ENCODE peak calls at places on chromosomes 16 and 17, in seven cellular contexts. One of them, this sample, is unnamed.
A peak's percentile ranks its signal among the peaks of the same experiment; 100 is the strongest.

GRCh38 chr17:83062818-83063671 is 16.4 kb upstream of the METRNL start:
- DNase-seq in pancreas: no peak
- DNase-seq in prostate gland: no peak
- DNase-seq in brain microvascular endothelial cell: no peak
- DNase-seq in heart right ventricle: peak; percentile 2
- DNase-seq in thyroid gland: no peak
- DNase-seq in HFF-Myc: no peak
- DNase-seq in this sample: no peak

GRCh38 chr17:41976142-41976768 is 9.7 kb downstream of the CNP start:
- DNase-seq in pancreas: no peak
- DNase-seq in HFF-Myc: no peak
- DNase-seq in brain microvascular endothelial cell: no peak
- DNase-seq in prostate gland: peak; percentile 60
- DNase-seq in heart right ventricle: no peak
- DNase-seq in thyroid gland: peak; percentile 37
- DNase-seq in this sample: no peak

GRCh38 chr16:84340305-84341040 is 27.9 kb upstream of the ATP2C2 start:
- DNase-seq in thyroid gland: no peak
- DNase-seq in heart right ventricle: no peak
- DNase-seq in prostate gland: peak; percentile 89
- DNase-seq in HFF-Myc: no peak
- DNase-seq in brain microvascular endothelial cell: no peak
- DNase-seq in pancreas: no peak
- DNase-seq in this sample: no peak

GRCh38 chr16:88695218-88695617 is 8.9 kb upstream of the SNAI3 start:
- DNase-seq in thyroid gland: no peak
- DNase-seq in HFF-Myc: no peak
- DNase-seq in pancreas: no peak
- DNase-seq in brain microvascular endothelial cell: no peak
- DNase-seq in prostate gland: no peak
- DNase-seq in heart right ventricle: no peak
- DNase-seq in this sample: no peak

GRCh38 chr17:58097384-58098088 is 14.3 kb downstream of the DYNLL2 start:
- DNase-seq in pancreas: no peak
- DNase-seq in brain microvascular endothelial cell: no peak
- DNase-seq in HFF-Myc: no peak
- DNase-seq in prostate gland: no peak
- DNase-seq in thyroid gland: no peak
- DNase-seq in heart right ventricle: no peak
- DNase-seq in this sample: no peak

GRCh38 chr17:16926061-16926511 is 45.8 kb downstream of the TNFRSF13B start:
- DNase-seq in HFF-Myc: no peak
- DNase-seq in pancreas: no peak
- DNase-seq in prostate gland: no peak
- DNase-seq in brain microvascular endothelial cell: no peak
- DNase-seq in heart right ventricle: no peak
- DNase-seq in thyroid gland: no peak
- DNase-seq in this sample: no peak

GRCh38 chr17:61139219-61139618 is 260.4 kb upstream of the TBX2 start:
- DNase-seq in brain microvascular endothelial cell: peak; percentile 68
- DNase-seq in heart right ventricle: no peak
- DNase-seq in prostate gland: no peak
- DNase-seq in HFF-Myc: peak; percentile 74
- DNase-seq in thyroid gland: no peak
- DNase-seq in pancreas: no peak
- DNase-seq in this sample: no peak

GRCh38 chr16:67853670-67854069 is 6.2 kb upstream of the CENPT start:
- DNase-seq in brain microvascular endothelial cell: no peak
- DNase-seq in thyroid gland: no peak
- DNase-seq in heart right ventricle: no peak
- DNase-seq in HFF-Myc: no peak
- DNase-seq in prostate gland: no peak
- DNase-seq in pancreas: no peak
- DNase-seq in this sample: no peak

GRCh38 chr16:57042157-57043111 is 49.9 kb upstream of the CPNE2 start:
- DNase-seq in heart right ventricle: no peak
- DNase-seq in prostate gland: no peak
- DNase-seq in pancreas: no peak
- DNase-seq in brain microvascular endothelial cell: no peak
- DNase-seq in thyroid gland: no peak
- DNase-seq in HFF-Myc: no peak
- DNase-seq in this sample: no peak

GRCh38 chr16:12228607-12229499 is 252.3 kb downstream of the SNX29 start:
- DNase-seq in heart right ventricle: peak; percentile 29
- DNase-seq in brain microvascular endothelial cell: peak; percentile 57
- DNase-seq in HFF-Myc: peak; percentile 72
- DNase-seq in prostate gland: peak; percentile 5
- DNase-seq in thyroid gland: peak; percentile 73
- DNase-seq in pancreas: no peak
- DNase-seq in this sample: peak; percentile 58

GRCh38 chr17:77449908-77450741 is 309.4 kb downstream of the SEC14L1 start:
- DNase-seq in brain microvascular endothelial cell: peak; percentile 71
- DNase-seq in HFF-Myc: no peak
- DNase-seq in pancreas: peak; percentile 33
- DNase-seq in heart right ventricle: peak; percentile 83
- DNase-seq in prostate gland: peak; percentile 73
- DNase-seq in thyroid gland: peak; percentile 78
- DNase-seq in this sample: peak; percentile 74

GRCh38 chr16:85624646-85625045 is 11.5 kb downstream of the GSE1 start:
- DNase-seq in heart right ventricle: no peak
- DNase-seq in thyroid gland: no peak
- DNase-seq in brain microvascular endothelial cell: no peak
- DNase-seq in HFF-Myc: no peak
- DNase-seq in pancreas: no peak
- DNase-seq in prostate gland: no peak
- DNase-seq in this sample: no peak

GRCh38 chr17:49972486-49973270 is 3.7 kb downstream of the DLX4 start:
- DNase-seq in prostate gland: no peak
- DNase-seq in heart right ventricle: no peak
- DNase-seq in brain microvascular endothelial cell: no peak
- DNase-seq in thyroid gland: no peak
- DNase-seq in pancreas: no peak
- DNase-seq in HFF-Myc: no peak
- DNase-seq in this sample: no peak

GRCh38 chr16:83953796-83954576 is 946 bp downstream of the OSGIN1 start:
- DNase-seq in heart right ventricle: no peak
- DNase-seq in thyroid gland: peak; percentile 45
- DNase-seq in brain microvascular endothelial cell: peak; percentile 20
- DNase-seq in prostate gland: peak; percentile 49
- DNase-seq in pancreas: no peak
- DNase-seq in HFF-Myc: no peak
- DNase-seq in this sample: no peak

GRCh38 chr17:13743906-13744305 is 142.2 kb upstream of the HS3ST3A1 start:
- DNase-seq in prostate gland: no peak
- DNase-seq in HFF-Myc: no peak
- DNase-seq in brain microvascular endothelial cell: no peak
- DNase-seq in heart right ventricle: no peak
- DNase-seq in thyroid gland: no peak
- DNase-seq in pancreas: no peak
- DNase-seq in this sample: no peak

GRCh38 chr17:65041518-65041917 is 15.0 kb downstream of the GNA13 start:
- DNase-seq in brain microvascular endothelial cell: no peak
- DNase-seq in thyroid gland: no peak
- DNase-seq in heart right ventricle: no peak
- DNase-seq in prostate gland: no peak
- DNase-seq in pancreas: no peak
- DNase-seq in HFF-Myc: no peak
- DNase-seq in this sample: no peak

DNA sequence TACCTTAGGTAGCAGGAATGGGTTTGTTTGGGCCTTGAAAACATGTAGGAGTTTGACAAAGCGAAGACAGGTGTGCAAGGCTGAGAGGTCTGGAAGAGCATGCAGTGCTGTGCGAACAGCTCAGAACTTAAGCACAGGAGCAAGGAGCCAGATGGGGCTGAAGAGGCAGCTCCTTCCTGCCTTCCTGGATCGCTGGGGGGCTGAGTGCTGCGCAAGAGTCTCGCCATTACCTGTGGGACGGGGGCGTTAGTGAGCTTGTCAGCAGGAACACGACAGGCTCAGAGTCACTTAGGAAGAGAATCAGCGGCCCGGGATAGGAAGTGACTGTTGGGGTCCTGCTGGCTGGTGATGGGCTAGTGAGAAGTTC is 464 bp upstream of the MRM1 start:
- DNase-seq in HFF-Myc: no peak
- DNase-seq in prostate gland: no peak
- DNase-seq in heart right ventricle: no peak
- DNase-seq in brain microvascular endothelial cell: no peak
- DNase-seq in thyroid gland: no peak
- DNase-seq in pancreas: no peak
- DNase-seq in this sample: no peak
- TF ChIP-seq CTCF in HFF-Myc: no peak
- TF ChIP-seq CTCF in prostate gland: no peak
- TF ChIP-seq CTCF in heart right ventricle: no peak
- TF ChIP-seq CTCF in brain microvascular endothelial cell: no peak
- TF ChIP-seq CTCF in thyroid gland: no peak
- TF ChIP-seq CTCF in pancreas: no peak
- TF ChIP-seq CTCF in this sample: no peak

GRCh38 chr17:39664581-39665561 is at the start of gene TCAP:
- DNase-seq in HFF-Myc: no peak
- DNase-seq in brain microvascular endothelial cell: no peak
- DNase-seq in thyroid gland: no peak
- DNase-seq in pancreas: no peak
- DNase-seq in heart right ventricle: peak; percentile 75
- DNase-seq in prostate gland: no peak
- DNase-seq in this sample: no peak

GRCh38 chr17:39667262-39668140 is 752 bp upstream of the PNMT start:
- DNase-seq in prostate gland: no peak
- DNase-seq in brain microvascular endothelial cell: no peak
- DNase-seq in thyroid gland: peak; percentile 48
- DNase-seq in HFF-Myc: no peak
- DNase-seq in pancreas: no peak
- DNase-seq in heart right ventricle: no peak
- DNase-seq in this sample: no peak

GRCh38 chr17:39666231-39666600 is 1.1 kb downstream of the TCAP start:
- DNase-seq in pancreas: no peak
- DNase-seq in brain microvascular endothelial cell: no peak
- DNase-seq in heart right ventricle: no peak
- DNase-seq in prostate gland: no peak
- DNase-seq in HFF-Myc: no peak
- DNase-seq in thyroid gland: no peak
- DNase-seq in this sample: no peak

GRCh38 chr17:39666601-39667261 is 1.5 kb upstream of the PNMT start:
- DNase-seq in pancreas: no peak
- DNase-seq in brain microvascular endothelial cell: no peak
- DNase-seq in prostate gland: no peak
- DNase-seq in HFF-Myc: no peak
- DNase-seq in thyroid gland: no peak
- DNase-seq in heart right ventricle: peak; percentile 79
- DNase-seq in this sample: no peak

GRCh38 chr17:39665642-39666221 is 583 bp downstream of the TCAP start:
- DNase-seq in heart right ventricle: no peak
- DNase-seq in HFF-Myc: no peak
- DNase-seq in pancreas: no peak
- DNase-seq in brain microvascular endothelial cell: no peak
- DNase-seq in prostate gland: no peak
- DNase-seq in thyroid gland: no peak
- DNase-seq in this sample: no peak
- TF ChIP-seq CTCF in heart right ventricle: no peak
- TF ChIP-seq CTCF in HFF-Myc: no peak
- TF ChIP-seq CTCF in pancreas: no peak
- TF ChIP-seq CTCF in brain microvascular endothelial cell: peak; percentile 37
- TF ChIP-seq CTCF in prostate gland: no peak
- TF ChIP-seq CTCF in thyroid gland: no peak
- TF ChIP-seq CTCF in this sample: no peak

GRCh38 chr17:48604770-48605329 is at the start of gene HOXB6:
- DNase-seq in prostate gland: no peak
- DNase-seq in heart right ventricle: no peak
- DNase-seq in pancreas: no peak
- DNase-seq in thyroid gland: no peak
- DNase-seq in brain microvascular endothelial cell: no peak
- DNase-seq in HFF-Myc: no peak
- DNase-seq in this sample: no peak
- TF ChIP-seq CTCF in prostate gland: no peak
- TF ChIP-seq CTCF in heart right ventricle: no peak
- TF ChIP-seq CTCF in pancreas: no peak
- TF ChIP-seq CTCF in thyroid gland: no peak
- TF ChIP-seq CTCF in brain microvascular endothelial cell: no peak
- TF ChIP-seq CTCF in HFF-Myc: no peak
- TF ChIP-seq CTCF in this sample: no peak

GRCh38 chr16:17453365-17454122 is 17.2 kb downstream of the XYLT1 start:
- DNase-seq in HFF-Myc: no peak
- DNase-seq in prostate gland: no peak
- DNase-seq in pancreas: no peak
- DNase-seq in thyroid gland: no peak
- DNase-seq in brain microvascular endothelial cell: no peak
- DNase-seq in heart right ventricle: no peak
- DNase-seq in this sample: no peak

GRCh38 chr16:17454331-17454730 is 16.4 kb downstream of the XYLT1 start:
- DNase-seq in brain microvascular endothelial cell: no peak
- DNase-seq in thyroid gland: no peak
- DNase-seq in HFF-Myc: no peak
- DNase-seq in pancreas: no peak
- DNase-seq in heart right ventricle: no peak
- DNase-seq in prostate gland: no peak
- DNase-seq in this sample: no peak

GRCh38 chr16:17452931-17453330 is 17.8 kb downstream of the XYLT1 start:
- DNase-seq in brain microvascular endothelial cell: no peak
- DNase-seq in pancreas: no peak
- DNase-seq in thyroid gland: no peak
- DNase-seq in HFF-Myc: no peak
- DNase-seq in heart right ventricle: no peak
- DNase-seq in prostate gland: no peak
- DNase-seq in this sample: no peak

GRCh38 chr16:17450291-17450690 is 20.5 kb downstream of the XYLT1 start:
- DNase-seq in pancreas: no peak
- DNase-seq in brain microvascular endothelial cell: no peak
- DNase-seq in thyroid gland: no peak
- DNase-seq in heart right ventricle: no peak
- DNase-seq in prostate gland: no peak
- DNase-seq in HFF-Myc: no peak
- DNase-seq in this sample: no peak

DNA sequence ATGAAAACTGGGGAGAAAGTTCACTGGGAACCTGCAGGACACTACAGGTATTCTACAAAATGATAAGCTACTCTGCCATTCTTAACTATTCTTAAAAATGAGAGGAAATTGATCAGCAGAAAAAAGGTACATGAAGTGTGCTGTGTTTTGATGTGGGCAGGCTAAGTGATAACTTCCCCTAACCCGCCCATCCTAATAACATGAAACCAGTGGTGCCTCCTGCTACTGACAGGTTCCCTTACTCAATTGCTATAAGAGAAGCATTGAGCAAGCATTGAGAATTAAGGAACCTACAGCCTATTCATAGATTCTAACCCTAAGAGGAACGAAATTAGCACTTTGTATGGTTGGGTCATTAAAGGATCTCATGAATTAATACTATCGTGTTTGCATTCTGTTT is 18.9 kb downstream of the XYLT1 start:
- DNase-seq in pancreas: no peak
- DNase-seq in prostate gland: no peak
- DNase-seq in HFF-Myc: no peak
- DNase-seq in thyroid gland: no peak
- DNase-seq in brain microvascular endothelial cell: no peak
- DNase-seq in heart right ventricle: no peak
- DNase-seq in this sample: no peak
- TF ChIP-seq CTCF in pancreas: no peak
- TF ChIP-seq CTCF in prostate gland: no peak
- TF ChIP-seq CTCF in HFF-Myc: no peak
- TF ChIP-seq CTCF in thyroid gland: no peak
- TF ChIP-seq CTCF in brain microvascular endothelial cell: no peak
- TF ChIP-seq CTCF in heart right ventricle: no peak
- TF ChIP-seq CTCF in this sample: no peak

This sample was measured in neural crest cell.